ENCODE peak calls at places on chromosomes 4 and X, in ten cellular contexts. One of them, this sample, is unnamed.

GRCh38 chrX:93673869-93674271 is at the start of gene FAM133A:
- DNase-seq in transverse colon: no peak
- DNase-seq in cardiac fibroblast: peak
- DNase-seq in Calu3: no peak
- DNase-seq in sigmoid colon: no peak
- DNase-seq in stimulated activated CD8-positive, alpha-beta memory T cell treated with anti-CD3 and anti-CD28 coated beads, Interleukin-7, amount 100 ng/mL, for 1 hour: no peak
- DNase-seq in lung: no peak
- DNase-seq in Right ventricle myocardium superior: no peak
- DNase-seq in renal cortical epithelial cell: peak
- DNase-seq in ascending aorta: no peak
- DNase-seq in this sample: peak

GRCh38 chrX:554271-554670 is 76.3 kb upstream of the SHOX start:
- DNase-seq in transverse colon: no peak
- DNase-seq in cardiac fibroblast: no peak
- DNase-seq in Calu3: no peak
- DNase-seq in sigmoid colon: no peak
- DNase-seq in stimulated activated CD8-positive, alpha-beta memory T cell treated with anti-CD3 and anti-CD28 coated beads, Interleukin-7, amount 100 ng/mL, for 1 hour: no peak
- DNase-seq in lung: peak
- DNase-seq in Right ventricle myocardium superior: no peak
- DNase-seq in renal cortical epithelial cell: no peak
- DNase-seq in ascending aorta: no peak
- DNase-seq in this sample: no peak

GRCh38 chr4:185127021-185127925 is 15.8 kb upstream of the SLC25A4 start:
- DNase-seq in transverse colon: no peak
- DNase-seq in cardiac fibroblast: no peak
- DNase-seq in Calu3: peak
- DNase-seq in sigmoid colon: no peak
- DNase-seq in stimulated activated CD8-positive, alpha-beta memory T cell treated with anti-CD3 and anti-CD28 coated beads, Interleukin-7, amount 100 ng/mL, for 1 hour: no peak
- DNase-seq in lung: no peak
- DNase-seq in Right ventricle myocardium superior: peak
- DNase-seq in renal cortical epithelial cell: no peak
- DNase-seq in ascending aorta: no peak
- DNase-seq in this sample: peak

GRCh38 chr4:83170952-83171399 is 56.4 kb upstream of the PLAC8 start:
- DNase-seq in transverse colon: no peak
- DNase-seq in cardiac fibroblast: peak
- DNase-seq in Calu3: no peak
- DNase-seq in sigmoid colon: no peak
- DNase-seq in stimulated activated CD8-positive, alpha-beta memory T cell treated with anti-CD3 and anti-CD28 coated beads, Interleukin-7, amount 100 ng/mL, for 1 hour: no peak
- DNase-seq in lung: no peak
- DNase-seq in Right ventricle myocardium superior: no peak
- DNase-seq in renal cortical epithelial cell: no peak
- DNase-seq in ascending aorta: no peak
- DNase-seq in this sample: no peak

GRCh38 chr4:106149911-106150310 is 166.1 kb downstream of the TBCK start:
- DNase-seq in transverse colon: no peak
- DNase-seq in cardiac fibroblast: no peak
- DNase-seq in Calu3: no peak
- DNase-seq in sigmoid colon: no peak
- DNase-seq in stimulated activated CD8-positive, alpha-beta memory T cell treated with anti-CD3 and anti-CD28 coated beads, Interleukin-7, amount 100 ng/mL, for 1 hour: no peak
- DNase-seq in lung: no peak
- DNase-seq in Right ventricle myocardium superior: no peak
- DNase-seq in renal cortical epithelial cell: no peak
- DNase-seq in ascending aorta: no peak
- DNase-seq in this sample: no peak

GRCh38 chrX:10237255-10237654 is 80.5 kb downstream of the CLCN4 start:
- DNase-seq in transverse colon: no peak
- DNase-seq in cardiac fibroblast: no peak
- DNase-seq in Calu3: no peak
- DNase-seq in sigmoid colon: no peak
- DNase-seq in stimulated activated CD8-positive, alpha-beta memory T cell treated with anti-CD3 and anti-CD28 coated beads, Interleukin-7, amount 100 ng/mL, for 1 hour: no peak
- DNase-seq in lung: no peak
- DNase-seq in Right ventricle myocardium superior: no peak
- DNase-seq in renal cortical epithelial cell: no peak
- DNase-seq in ascending aorta: no peak
- DNase-seq in this sample: no peak

GRCh38 chr4:110808371-110808878 is 185.5 kb upstream of the PITX2 start:
- DNase-seq in transverse colon: peak
- DNase-seq in cardiac fibroblast: peak
- DNase-seq in Calu3: peak
- DNase-seq in sigmoid colon: no peak
- DNase-seq in stimulated activated CD8-positive, alpha-beta memory T cell treated with anti-CD3 and anti-CD28 coated beads, Interleukin-7, amount 100 ng/mL, for 1 hour: no peak
- DNase-seq in lung: no peak
- DNase-seq in Right ventricle myocardium superior: no peak
- DNase-seq in renal cortical epithelial cell: peak
- DNase-seq in ascending aorta: no peak
- DNase-seq in this sample: no peak

GRCh38 chr4:96993528-96993927 is 1149.7 kb downstream of the STPG2 start:
- DNase-seq in transverse colon: no peak
- DNase-seq in cardiac fibroblast: no peak
- DNase-seq in Calu3: no peak
- DNase-seq in sigmoid colon: no peak
- DNase-seq in stimulated activated CD8-positive, alpha-beta memory T cell treated with anti-CD3 and anti-CD28 coated beads, Interleukin-7, amount 100 ng/mL, for 1 hour: no peak
- DNase-seq in lung: no peak
- DNase-seq in Right ventricle myocardium superior: no peak
- DNase-seq in renal cortical epithelial cell: no peak
- DNase-seq in ascending aorta: no peak
- DNase-seq in this sample: no peak

GRCh38 chr4:177118596-177118995 is 191.1 kb upstream of the NEIL3 start:
- DNase-seq in transverse colon: no peak
- DNase-seq in cardiac fibroblast: peak
- DNase-seq in Calu3: no peak
- DNase-seq in sigmoid colon: peak
- DNase-seq in stimulated activated CD8-positive, alpha-beta memory T cell treated with anti-CD3 and anti-CD28 coated beads, Interleukin-7, amount 100 ng/mL, for 1 hour: no peak
- DNase-seq in lung: no peak
- DNase-seq in Right ventricle myocardium superior: no peak
- DNase-seq in renal cortical epithelial cell: peak
- DNase-seq in ascending aorta: no peak
- DNase-seq in this sample: peak

GRCh38 chr4:120857312-120857711 is 65.2 kb downstream of the PRDM5 start:
- DNase-seq in transverse colon: no peak
- DNase-seq in cardiac fibroblast: peak
- DNase-seq in Calu3: no peak
- DNase-seq in sigmoid colon: no peak
- DNase-seq in stimulated activated CD8-positive, alpha-beta memory T cell treated with anti-CD3 and anti-CD28 coated beads, Interleukin-7, amount 100 ng/mL, for 1 hour: no peak
- DNase-seq in lung: no peak
- DNase-seq in Right ventricle myocardium superior: no peak
- DNase-seq in renal cortical epithelial cell: no peak
- DNase-seq in ascending aorta: no peak
- DNase-seq in this sample: no peak

GRCh38 chrX:7083468-7084396 is 63.8 kb upstream of the STS start:
- DNase-seq in transverse colon: peak
- DNase-seq in cardiac fibroblast: peak
- DNase-seq in Calu3: peak
- DNase-seq in sigmoid colon: no peak
- DNase-seq in stimulated activated CD8-positive, alpha-beta memory T cell treated with anti-CD3 and anti-CD28 coated beads, Interleukin-7, amount 100 ng/mL, for 1 hour: peak
- DNase-seq in lung: no peak
- DNase-seq in Right ventricle myocardium superior: no peak
- DNase-seq in renal cortical epithelial cell: peak
- DNase-seq in ascending aorta: no peak
- DNase-seq in this sample: peak

GRCh38 chr4:13860126-13860525 is 232.6 kb upstream of the BOD1L1 start:
- DNase-seq in transverse colon: no peak
- DNase-seq in cardiac fibroblast: no peak
- DNase-seq in Calu3: no peak
- DNase-seq in sigmoid colon: no peak
- DNase-seq in stimulated activated CD8-positive, alpha-beta memory T cell treated with anti-CD3 and anti-CD28 coated beads, Interleukin-7, amount 100 ng/mL, for 1 hour: no peak
- DNase-seq in lung: no peak
- DNase-seq in Right ventricle myocardium superior: no peak
- DNase-seq in renal cortical epithelial cell: peak
- DNase-seq in ascending aorta: no peak
- DNase-seq in this sample: no peak